ENCODE peak calls at places on chromosome 15, in eight cellular contexts. One of them, this sample, is unnamed.

GRCh38 chr15:81273855-81274254 is 50.1 kb downstream of the STARD5 start:
- DNase-seq in EL: no peak
- DNase-seq in sciatic nerve: no peak
- DNase-seq in NCI-H2171: no peak
- DNase-seq in amygdala: no peak
- DNase-seq in NB4: no peak
- DNase-seq in iris pigment epithelial cell: no peak
- DNase-seq in cardiac fibroblast: no peak
- DNase-seq in this sample: no peak

GRCh38 chr15:68425428-68426060 is 6.4 kb downstream of the ITGA11 start:
- DNase-seq in EL: no peak
- DNase-seq in sciatic nerve: no peak
- DNase-seq in NCI-H2171: no peak
- DNase-seq in amygdala: no peak
- DNase-seq in NB4: no peak
- DNase-seq in iris pigment epithelial cell: no peak
- DNase-seq in cardiac fibroblast: no peak
- DNase-seq in this sample: no peak

GRCh38 chr15:64461577-64462162 is 1.3 kb downstream of the ZNF609 start:
- DNase-seq in EL: no peak
- DNase-seq in sciatic nerve: no peak
- DNase-seq in NCI-H2171: no peak
- DNase-seq in amygdala: no peak
- DNase-seq in NB4: peak
- DNase-seq in iris pigment epithelial cell: peak
- DNase-seq in cardiac fibroblast: no peak
- DNase-seq in this sample: no peak

GRCh38 chr15:75002398-75002797 is 7.0 kb downstream of the SCAMP5 start:
- DNase-seq in EL: no peak
- DNase-seq in sciatic nerve: no peak
- DNase-seq in NCI-H2171: no peak
- DNase-seq in amygdala: no peak
- DNase-seq in NB4: no peak
- DNase-seq in iris pigment epithelial cell: no peak
- DNase-seq in cardiac fibroblast: no peak
- DNase-seq in this sample: no peak

GRCh38 chr15:59594493-59594942 is 17.1 kb upstream of the GCNT3 start:
- DNase-seq in EL: peak
- DNase-seq in sciatic nerve: no peak
- DNase-seq in NCI-H2171: no peak
- DNase-seq in amygdala: no peak
- DNase-seq in NB4: no peak
- DNase-seq in iris pigment epithelial cell: peak
- DNase-seq in cardiac fibroblast: peak
- DNase-seq in this sample: no peak

GRCh38 chr15:46682969-46683791 is 1034.1 kb upstream of the SEMA6D start:
- DNase-seq in EL: no peak
- DNase-seq in sciatic nerve: no peak
- DNase-seq in NCI-H2171: no peak
- DNase-seq in amygdala: no peak
- DNase-seq in NB4: no peak
- DNase-seq in iris pigment epithelial cell: no peak
- DNase-seq in cardiac fibroblast: no peak
- DNase-seq in this sample: no peak

GRCh38 chr15:52362497-52362896 is 66.9 kb upstream of the MYO5C start:
- DNase-seq in EL: peak
- DNase-seq in sciatic nerve: no peak
- DNase-seq in NCI-H2171: no peak
- DNase-seq in amygdala: no peak
- DNase-seq in NB4: peak
- DNase-seq in iris pigment epithelial cell: peak
- DNase-seq in cardiac fibroblast: peak
- DNase-seq in this sample: no peak

GRCh38 chr15:74614744-74615312 is 808 bp upstream of the CLK3 start:
- DNase-seq in EL: peak
- DNase-seq in sciatic nerve: peak
- DNase-seq in NCI-H2171: peak
- DNase-seq in amygdala: no peak
- DNase-seq in NB4: peak
- DNase-seq in iris pigment epithelial cell: peak
- DNase-seq in cardiac fibroblast: peak
- DNase-seq in this sample: no peak

GRCh38 chr15:72237286-72238224 is 6.6 kb upstream of the PKM start:
- DNase-seq in EL: peak
- DNase-seq in sciatic nerve: peak
- DNase-seq in NCI-H2171: no peak
- DNase-seq in amygdala: no peak
- DNase-seq in NB4: peak
- DNase-seq in iris pigment epithelial cell: peak
- DNase-seq in cardiac fibroblast: peak
- DNase-seq in this sample: no peak

GRCh38 chr15:60006203-60006782 is 2.2 kb downstream of the FOXB1 start:
- DNase-seq in EL: peak
- DNase-seq in sciatic nerve: no peak
- DNase-seq in NCI-H2171: no peak
- DNase-seq in amygdala: no peak
- DNase-seq in NB4: peak
- DNase-seq in iris pigment epithelial cell: peak
- DNase-seq in cardiac fibroblast: peak
- DNase-seq in this sample: no peak

GRCh38 chr15:22780267-22780666 is 6.2 kb upstream of the NIPA1 start:
- DNase-seq in EL: no peak
- DNase-seq in sciatic nerve: no peak
- DNase-seq in NCI-H2171: no peak
- DNase-seq in amygdala: no peak
- DNase-seq in NB4: no peak
- DNase-seq in iris pigment epithelial cell: no peak
- DNase-seq in cardiac fibroblast: peak
- DNase-seq in this sample: no peak

GRCh38 chr15:51046799-51047449 is 47.8 kb downstream of the TNFAIP8L3 start:
- DNase-seq in EL: peak
- DNase-seq in sciatic nerve: peak
- DNase-seq in NCI-H2171: no peak
- DNase-seq in amygdala: no peak
- DNase-seq in NB4: no peak
- DNase-seq in iris pigment epithelial cell: peak
- DNase-seq in cardiac fibroblast: peak
- DNase-seq in this sample: no peak

GRCh38 chr15:71801935-71802655 is 8.3 kb upstream of the NR2E3 start:
- DNase-seq in EL: no peak
- DNase-seq in sciatic nerve: no peak
- DNase-seq in NCI-H2171: no peak
- DNase-seq in amygdala: no peak
- DNase-seq in NB4: no peak
- DNase-seq in iris pigment epithelial cell: no peak
- DNase-seq in cardiac fibroblast: no peak
- DNase-seq in this sample: no peak

GRCh38 chr15:89673162-89673506 is 6.0 kb downstream of the PLIN1 start:
- DNase-seq in EL: no peak
- DNase-seq in sciatic nerve: no peak
- DNase-seq in NCI-H2171: no peak
- DNase-seq in amygdala: no peak
- DNase-seq in NB4: peak
- DNase-seq in iris pigment epithelial cell: peak
- DNase-seq in cardiac fibroblast: peak
- DNase-seq in this sample: no peak

GRCh38 chr15:68051109-68051508 is 3.0 kb upstream of the PIAS1 start:
- DNase-seq in EL: no peak
- DNase-seq in sciatic nerve: no peak
- DNase-seq in NCI-H2171: no peak
- DNase-seq in amygdala: no peak
- DNase-seq in NB4: peak
- DNase-seq in iris pigment epithelial cell: no peak
- DNase-seq in cardiac fibroblast: no peak
- DNase-seq in this sample: no peak

This sample was measured in NCI-H524 treated with DMSO at 0.1 percent for 48 hours.